ENCODE peak calls at places on chromosome 10, in ten cellular contexts. X, P, O, Q, V, G, L, Y, E and D are unnamed samples.

GRCh38 chr10:5575482-5576153 is 50.9 kb downstream of the CALML3 start:
- DNase-seq in Y (no peak), P (no peak), E (no peak), L (no peak), X (no peak), G (no peak), V (peak; percentile 78), Q (no peak), O (no peak), D (no peak)

GRCh38 chr10:101721806-101722205 is 26.8 kb upstream of the FBXW4 start:
- DNase-seq in G (no peak), Y (no peak), X (no peak), O (no peak), V (no peak), E (no peak), Q (no peak), L (no peak), P (no peak), D (no peak)

GRCh38 chr10:110077436-110078120 is 69.8 kb downstream of the ADD3 start:
- DNase-seq in O (no peak), Q (no peak), Y (no peak), X (no peak), E (no peak), G (no peak), P (no peak), V (no peak), L (no peak), D (no peak)

GRCh38 chr10:123515661-123516060 is 150.5 kb upstream of the GPR26 start:
- DNase-seq in G (no peak), Y (no peak), X (no peak), Q (no peak), L (no peak), P (no peak), O (no peak), E (no peak), V (no peak), D (no peak)

GRCh38 chr10:126459878-126460481 is 71.7 kb upstream of the ADAM12 start:
- DNase-seq in X (peak; percentile 74), G (no peak), L (peak; percentile 70), O (no peak), P (no peak), Q (no peak), Y (peak; percentile 96), E (no peak), V (peak; percentile 92), D (peak; percentile 91)

GRCh38 chr10:79320785-79321493 is 26.3 kb upstream of the PPIF start:
- DNase-seq in G (no peak), V (peak; percentile 94), X (peak; percentile 75), E (no peak), O (no peak), P (no peak), Y (peak; percentile 83), L (no peak), Q (no peak), D (peak; percentile 93)

GRCh38 chr10:86718556-86718955 is 37.9 kb upstream of the BMPR1A start:
- DNase-seq in G (no peak), X (no peak), E (no peak), V (no peak), Y (no peak), L (no peak), O (no peak), Q (no peak), P (no peak), D (no peak)

GRCh38 chr10:12834721-12835120 is 166.8 kb downstream of the CCDC3 start:
- DNase-seq in X (no peak), P (no peak), G (no peak), O (no peak), E (no peak), Q (no peak), V (no peak), L (no peak), Y (no peak), D (no peak)

GRCh38 chr10:132446661-132447445 is 49.9 kb downstream of the PWWP2B start:
- DNase-seq in O (peak; percentile 51), P (peak; percentile 25), Q (peak; percentile 43), X (peak; percentile 77), Y (no peak), G (peak; percentile 35), E (peak; percentile 64), L (no peak), V (peak; percentile 19), D (peak; percentile 25)

GRCh38 chr10:78371118-78371517 is 337.5 kb downstream of the RPS24 start:
- DNase-seq in Y (no peak), O (no peak), P (no peak), Q (no peak), L (no peak), X (no peak), V (no peak), G (no peak), E (no peak), D (no peak)